ENCODE peak calls at places on chromosomes 6 and 20, in seven cellular contexts. A is neuronal stem cell, J is H9, H is H1, K is mesenchymal stem cell, M is IMR-90, N is trophoblast cell. G is an unnamed sample.

GRCh38 chr20:21571841-21572690 is 58.2 kb upstream of the NKX2-2 start:
- DNase-seq in A (peak; percentile 24), J (no peak), H (peak; percentile 57), K (peak; percentile 1), M (no peak), N (no peak), G (peak; percentile 20)

GRCh38 chr6:26576929-26577719 is 19.6 kb upstream of the ABT1 start:
- DNase-seq in A (peak; percentile 63), J (peak; percentile 79), H (peak; percentile 90), K (peak; percentile 74), M (peak; percentile 88), N (peak; percentile 14), G (peak; percentile 93)

GRCh38 chr6:157054531-157054979 is 268.8 kb downstream of the TMEM242 start:
- DNase-seq in A (no peak), J (no peak), H (no peak), K (no peak), M (no peak), N (no peak), G (no peak)

GRCh38 chr6:79280756-79281155 is 46.3 kb upstream of the HMGN3 start:
- DNase-seq in A (no peak), J (no peak), H (no peak), K (no peak), M (no peak), N (no peak), G (no peak)

GRCh38 chr20:4787069-4787468 is 65.4 kb downstream of the PRND start:
- DNase-seq in A (no peak), J (no peak), H (no peak), K (no peak), M (peak; percentile 47), N (peak; percentile 12), G (no peak)

GRCh38 chr6:45305546-45305945 is 22.6 kb upstream of the RUNX2 start:
- DNase-seq in A (no peak), J (no peak), H (no peak), K (no peak), M (peak; percentile 62), N (no peak), G (no peak)

GRCh38 chr6:77403424-77403823 is 59.9 kb downstream of the HTR1B start:
- DNase-seq in A (peak; percentile 5), J (no peak), H (no peak), K (peak; percentile 67), M (peak; percentile 55), N (peak; percentile 37), G (peak; percentile 71)

GRCh38 chr6:169850154-169850553 is 98.7 kb downstream of the ERMARD start:
- DNase-seq in A (no peak), J (no peak), H (no peak), K (no peak), M (no peak), N (no peak), G (no peak)

GRCh38 chr6:40276176-40276575 is 311.0 kb downstream of the LRFN2 start:
- DNase-seq in A (no peak), J (no peak), H (no peak), K (no peak), M (no peak), N (no peak), G (no peak)

GRCh38 chr20:46523696-46524328 is 10.5 kb upstream of the ZNF334 start:
- DNase-seq in A (peak; percentile 20), J (no peak), H (no peak), K (peak; percentile 5), M (peak; percentile 17), N (no peak), G (peak; percentile 53)

GRCh38 chr6:109892451-109893435 is 85.4 kb upstream of the GPR6 start:
- DNase-seq in A (no peak), J (peak; percentile 52), H (peak; percentile 56), K (no peak), M (no peak), N (peak; percentile 90), G (peak; percentile 78)

GRCh38 chr6:14729186-14729871 is 516.5 kb upstream of the JARID2 start:
- DNase-seq in A (peak; percentile 26), J (no peak), H (no peak), K (no peak), M (no peak), N (no peak), G (no peak)

GRCh38 chr6:79669766-79670165 is 38.6 kb downstream of the SH3BGRL2 start:
- DNase-seq in A (no peak), J (no peak), H (no peak), K (no peak), M (no peak), N (no peak), G (no peak)

GRCh38 chr20:43534791-43535350 is 24.0 kb upstream of the SGK2 start:
- DNase-seq in A (no peak), J (no peak), H (no peak), K (no peak), M (no peak), N (no peak), G (no peak)

GRCh38 chr6:145148392-145149175 is 586.7 kb downstream of the EPM2A start:
- DNase-seq in A (no peak), J (no peak), H (no peak), K (peak; percentile 74), M (peak; percentile 63), N (peak; percentile 96), G (peak; percentile 46)

GRCh38 chr6:33661118-33661838 is 40.2 kb downstream of the ITPR3 start:
- DNase-seq in A (no peak), J (no peak), H (no peak), K (no peak), M (no peak), N (no peak), G (no peak)

GRCh38 chr20:50746138-50746940 is 15.0 kb downstream of the PARD6B start:
- DNase-seq in A (no peak), J (no peak), H (no peak), K (no peak), M (no peak), N (no peak), G (no peak)

GRCh38 chr6:5670381-5670780 is 336.3 kb downstream of the NRN1 start:
- DNase-seq in A (no peak), J (no peak), H (no peak), K (no peak), M (no peak), N (no peak), G (no peak)

GRCh38 chr6:81995548-81996289 is 243.2 kb upstream of the TENT5A start:
- DNase-seq in A (no peak), J (no peak), H (no peak), K (no peak), M (peak; percentile 48), N (no peak), G (peak; percentile 20)

GRCh38 chr20:6212903-6213302 is 90.1 kb upstream of the FERMT1 start:
- DNase-seq in A (no peak), J (peak; percentile 30), H (no peak), K (no peak), M (no peak), N (no peak), G (no peak)
- H4K8ac ChIP-seq in A (no peak overlapping the region), J (no peak overlapping the region), H (no peak overlapping the region), K (no peak overlapping the region), M (no peak overlapping the region), N (no peak overlapping the region), G (no peak overlapping the region)

GRCh38 chr6:2183235-2183634 is 62.2 kb downstream of the GMDS start:
- DNase-seq in A (no peak), J (no peak), H (no peak), K (no peak), M (no peak), N (no peak), G (no peak)
- H3K4me1 ChIP-seq in A (peaks cover 2% of the 10 kb centered on the region), J (peaks cover 2% of the 10 kb centered on the region), H (no peaks in the 10 kb centered on the region), K (peaks cover 3% of the 10 kb centered on the region), M (peaks cover 2% of the 10 kb centered on the region), N (no peaks in the 10 kb centered on the region), G (peaks cover 2% of the 10 kb centered on the region)

GRCh38 chr6:29745386-29745785 is 22.2 kb downstream of the HLA-F start:
- DNase-seq in A (no peak), J (no peak), H (no peak), K (no peak), M (no peak), N (no peak), G (no peak)
- H4K8ac ChIP-seq in A (no peak overlapping the region), J (no peak overlapping the region), H (no peak overlapping the region), K (no peak overlapping the region), M (no peak overlapping the region), N (no peak overlapping the region), G (no peak overlapping the region)

DNA sequence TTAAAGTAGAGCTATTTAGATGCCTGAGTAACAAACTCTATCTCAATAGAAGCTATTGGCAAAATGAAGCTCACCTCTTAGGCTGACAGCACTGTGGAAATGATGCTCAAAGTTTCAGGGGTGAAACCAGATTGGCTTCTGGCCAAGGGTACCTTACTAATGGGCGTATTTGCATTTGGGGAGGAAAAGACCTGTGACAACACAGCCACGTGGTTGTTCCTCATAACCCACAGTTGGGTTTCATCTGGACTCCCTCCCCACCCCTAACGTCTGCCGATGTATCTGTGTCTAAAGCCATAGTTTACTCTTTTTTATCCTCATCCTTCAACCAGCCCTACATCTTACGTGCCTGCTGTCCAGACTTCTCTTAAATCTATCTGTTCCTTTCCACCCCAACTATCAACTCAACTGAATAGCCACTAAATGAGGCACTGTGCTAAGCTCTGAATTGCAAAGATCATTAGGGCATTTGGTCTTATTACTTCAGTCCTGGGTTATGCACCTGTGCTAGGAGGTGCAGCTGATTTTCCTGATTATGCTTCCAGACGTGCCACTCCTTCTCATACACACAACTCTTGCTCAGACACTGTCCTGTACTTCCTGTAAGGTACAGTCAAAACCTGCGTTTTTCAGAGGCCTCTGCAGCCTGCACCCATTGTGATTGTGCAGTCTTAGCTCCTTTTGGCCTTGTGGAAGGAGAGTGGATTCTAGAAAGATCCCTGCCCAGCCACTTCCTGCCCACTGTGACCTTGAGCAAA is 80.6 kb upstream of the ARMC2 start:
- DNase-seq in A (no peak), J (no peak), H (no peak), K (no peak), M (no peak), N (no peak), G (no peak)
- H3K4me1 ChIP-seq in A (peaks cover 13% of the 10 kb centered on the region), J (peaks cover 4% of the 10 kb centered on the region), H (no peaks in the 10 kb centered on the region), K (no peaks in the 10 kb centered on the region), M (no peaks in the 10 kb centered on the region), N (no peaks in the 10 kb centered on the region), G (no peaks in the 10 kb centered on the region)

DNA sequence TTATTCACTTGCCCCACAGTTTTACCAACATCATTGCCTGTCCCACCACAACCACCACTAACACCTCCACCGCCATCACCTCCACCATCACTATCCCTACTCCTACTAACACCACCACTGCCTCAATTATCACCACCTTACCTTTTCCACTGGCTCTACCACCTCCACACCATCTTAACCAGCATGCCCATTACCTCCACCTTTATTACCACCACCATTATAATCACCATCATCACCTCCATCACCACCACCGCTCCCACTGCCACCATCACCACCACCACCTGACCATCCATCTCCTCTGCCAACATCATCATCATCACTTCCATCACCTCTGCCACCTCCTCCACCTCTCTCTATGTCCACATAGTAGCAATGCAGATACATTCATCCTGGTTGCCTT is 90.0 kb downstream of the SNAP25 start:
- DNase-seq in A (no peak), J (no peak), H (no peak), K (no peak), M (no peak), N (no peak), G (no peak)
- H4K8ac ChIP-seq in A (no peak overlapping the region), J (no peak overlapping the region), H (no peak overlapping the region), K (peak overlapping the region; percentile 77), M (peak overlapping the region; percentile 86), N (no peak overlapping the region), G (no peak overlapping the region)

GRCh38 chr6:167767715-167768107 is 59.0 kb upstream of the AFDN start:
- DNase-seq in A (no peak), J (no peak), H (no peak), K (no peak), M (no peak), N (no peak), G (no peak)
- H3K4me1 ChIP-seq in A (peaks cover 1% of the 10 kb centered on the region), J (no peaks in the 10 kb centered on the region), H (no peaks in the 10 kb centered on the region), K (no peaks in the 10 kb centered on the region), M (no peaks in the 10 kb centered on the region), N (peaks cover 8% of the 10 kb centered on the region), G (no peaks in the 10 kb centered on the region)